ENCODE peak calls at places on chromosome 19, in eight cellular contexts. U is cardiac muscle cell; R is ovary; J is hepatocyte; V is A549; W is lower lobe of right lung; O is SJCRH30; D is CD8-positive, alpha-beta T cell. I is an unnamed sample. For H3K4me1, the result is how much of the 10 kb centered on the place peaks cover.

GRCh38 chr19:9842834-9843625 is 7.9 kb downstream of the PIN1 start:
- DNase-seq in J (no peak), O (no peak), D (no peak), U (no peak), R (peak), V (no peak), W (no peak), I (no peak)

GRCh38 chr19:12521996-12522395 is 29.3 kb downstream of the ZNF564 start:
- DNase-seq in U (no peak), R (no peak), W (no peak), V (no peak), D (no peak), J (no peak), O (no peak), I (no peak)

GRCh38 chr19:52214241-52214640 is 24.4 kb downstream of the PPP2R1A start:
- DNase-seq in O (no peak), D (no peak), V (no peak), W (no peak), R (no peak), U (no peak), J (no peak), I (peak)

GRCh38 chr19:32203161-32203560 is 142.2 kb upstream of the ZNF507 start:
- DNase-seq in W (no peak), V (no peak), D (no peak), R (no peak), U (no peak), O (no peak), J (no peak), I (no peak)

GRCh38 chr19:16319466-16319865 is 5.2 kb upstream of the KLF2 start:
- DNase-seq in R (no peak), O (peak), V (no peak), W (no peak), J (no peak), D (peak), U (peak), I (peak)

GRCh38 chr19:8423821-8424223 is 10.7 kb downstream of the MARCHF2 start:
- DNase-seq in W (peak), O (peak), R (peak), D (no peak), V (peak), U (peak), J (peak), I (peak)

GRCh38 chr19:19627716-19628498 is at the start of gene LPAR2:
- DNase-seq in V (peak), R (peak), W (peak), J (peak), D (peak), U (peak), O (no peak), I (no peak)

GRCh38 chr19:46859637-46860124 is 1.1 kb upstream of the ARHGAP35 start:
- DNase-seq in D (no peak), W (peak), O (peak), U (no peak), V (peak), J (peak), R (peak), I (no peak)

GRCh38 chr19:46493236-46494114 is 2.2 kb downstream of the PNMA8B start:
- DNase-seq in O (no peak), W (peak), U (peak), V (no peak), D (peak), R (peak), J (no peak), I (no peak)

GRCh38 chr19:7497292-7497691 is 8.5 kb upstream of the PEX11G start:
- DNase-seq in W (no peak), U (no peak), O (no peak), V (no peak), J (no peak), R (no peak), D (no peak), I (no peak)

GRCh38 chr19:41223431-41224234 is 4.6 kb downstream of the AXL start:
- DNase-seq in W (no peak), R (peak), D (no peak), V (peak), O (peak), J (peak), U (peak), I (peak)

GRCh38 chr19:10339380-10339960 is at the start of gene ICAM3:
- DNase-seq in J (no peak), W (peak), R (no peak), O (no peak), V (no peak), U (no peak), D (peak), I (no peak)

GRCh38 chr19:50555447-50556235 is 12.6 kb downstream of the LRRC4B start:
- DNase-seq in U (no peak), D (no peak), J (no peak), V (no peak), R (no peak), W (no peak), O (peak), I (no peak)

GRCh38 chr19:10230155-10230903 is 802 bp downstream of the S1PR2 start:
- DNase-seq in W (peak), J (peak), O (peak), R (peak), D (peak), U (peak), V (no peak), I (peak)

GRCh38 chr19:39953915-39954314 is 17.1 kb upstream of the PSMC4 start:
- DNase-seq in V (no peak), D (no peak), R (no peak), W (no peak), O (no peak), J (no peak), U (no peak), I (no peak)

GRCh38 chr19:17406887-17407196 is 1.4 kb upstream of the BST2 start:
- DNase-seq in R (no peak), V (no peak), W (no peak), U (no peak), J (no peak), O (no peak), D (no peak), I (no peak)

GRCh38 chr19:45254044-45254531 is 3.0 kb downstream of the MARK4 start:
- DNase-seq in O (no peak), U (no peak), D (no peak), J (no peak), W (no peak), R (no peak), V (no peak), I (no peak)

GRCh38 chr19:1206733-1207301 is 1.2 kb downstream of the STK11 start:
- DNase-seq in W (no peak), U (no peak), D (peak), J (peak), O (no peak), R (no peak), V (no peak), I (no peak)

GRCh38 chr19:45528149-45528743 is 21.0 kb downstream of the VASP start:
- DNase-seq in D (no peak), U (peak), O (no peak), J (peak), W (no peak), V (no peak), R (no peak), I (peak)

GRCh38 chr19:35209646-35210045 is 18.9 kb downstream of the FAM187B start:
- DNase-seq in W (no peak), D (no peak), U (no peak), V (no peak), J (no peak), O (no peak), R (no peak), I (no peak)

GRCh38 chr19:35206855-35207254 is 21.7 kb downstream of the FAM187B start:
- DNase-seq in J (no peak), O (no peak), R (no peak), U (no peak), W (no peak), V (no peak), D (no peak), I (no peak)

GRCh38 chr19:35206379-35206778 is 22.2 kb downstream of the FAM187B start:
- DNase-seq in U (no peak), D (peak), V (no peak), O (no peak), J (no peak), R (no peak), W (no peak), I (no peak)

GRCh38 chr19:35207391-35207871 is 21.1 kb downstream of the FAM187B start:
- DNase-seq in O (no peak), D (peak), J (no peak), V (no peak), W (no peak), U (no peak), R (no peak), I (no peak)

GRCh38 chr19:35208121-35208520 is 20.4 kb downstream of the FAM187B start:
- DNase-seq in W (no peak), U (no peak), R (no peak), D (no peak), O (no peak), V (no peak), J (no peak), I (no peak)
- H3K4me1 ChIP-seq in W (under half), U (under half), R (under half), D (half or more), O (under half), V (under half), J (under half), I (under half)

DNA sequence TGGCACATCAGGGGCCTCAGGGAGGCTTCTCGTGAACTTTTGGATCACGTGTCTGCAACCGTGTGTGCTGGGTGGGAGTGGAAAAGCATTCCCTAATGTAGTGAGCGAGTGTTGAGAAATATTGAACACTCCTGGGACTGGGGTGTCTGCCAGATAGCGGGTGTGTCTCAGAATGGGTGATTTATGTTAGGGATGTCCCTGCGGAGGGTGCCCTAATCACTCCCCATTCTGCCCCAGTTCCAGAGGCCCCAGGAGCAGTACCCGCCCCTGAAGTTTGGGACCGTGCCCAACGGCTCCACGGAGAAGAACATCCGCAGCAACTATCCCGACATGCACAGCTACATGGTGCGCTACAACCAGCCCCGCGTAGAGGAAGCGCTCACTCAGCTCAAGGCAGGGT is 24.2 kb upstream of the GRWD1 start:
- DNase-seq in O (no peak), V (no peak), W (no peak), D (no peak), R (peak), U (no peak), J (no peak), I (no peak)
- H3K4me1 ChIP-seq in O (under half), V (under half), W (under half), D (under half), R (under half), U (under half), J (under half), I (under half)

GRCh38 chr19:38682872-38683392 is 35.5 kb downstream of the ACTN4 start:
- DNase-seq in R (no peak), V (no peak), J (no peak), W (no peak), U (no peak), O (no peak), D (no peak), I (no peak)

GRCh38 chr19:38684078-38684861 is 36.8 kb downstream of the ACTN4 start:
- DNase-seq in J (peak), D (peak), W (peak), U (peak), R (peak), O (no peak), V (peak), I (peak)

GRCh38 chr19:38682195-38682867 is 34.9 kb downstream of the ACTN4 start:
- DNase-seq in O (no peak), R (no peak), W (no peak), D (no peak), J (no peak), V (no peak), U (no peak), I (no peak)

GRCh38 chr19:38684862-38685665 is 37.6 kb downstream of the ACTN4 start:
- DNase-seq in V (no peak), W (no peak), O (no peak), U (no peak), R (no peak), J (no peak), D (no peak), I (no peak)

DNA sequence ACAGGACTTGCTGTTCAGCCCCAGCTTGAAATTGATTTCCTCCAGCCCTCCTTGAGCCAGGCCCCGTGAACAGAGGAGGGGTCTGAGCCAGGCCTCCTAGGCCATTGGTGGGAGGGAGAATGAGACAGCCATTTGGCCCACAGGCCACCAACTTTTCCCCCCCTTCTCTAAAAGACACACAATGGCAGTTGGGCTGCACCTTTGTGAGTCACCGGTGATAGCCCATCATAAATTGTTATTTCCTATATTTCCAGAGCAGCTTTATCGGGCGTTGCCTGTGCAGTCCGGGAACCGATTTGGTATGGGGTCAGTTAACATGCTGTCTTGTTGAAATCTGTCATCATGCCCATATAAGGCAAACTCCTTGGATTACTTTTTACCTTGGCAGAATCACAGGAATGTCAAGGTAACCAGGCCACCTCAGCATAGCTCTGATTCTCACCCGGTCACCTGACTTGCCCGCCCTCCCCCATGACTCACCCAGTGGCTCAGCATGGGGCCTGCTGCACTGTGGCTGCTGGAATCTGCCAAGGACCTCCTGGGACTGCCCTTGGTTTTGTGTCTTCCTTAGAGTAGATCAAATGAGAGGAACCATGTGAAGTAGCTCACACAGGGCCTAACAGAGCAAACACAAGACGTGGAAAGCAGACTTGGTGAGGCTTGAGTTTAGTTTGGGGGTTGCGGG is 36.1 kb downstream of the ACTN4 start:
- DNase-seq in R (peak), V (peak), O (peak), W (peak), J (peak), U (peak), D (peak), I (peak)
- H3K4me1 ChIP-seq in R (under half), V (half or more), O (under half), W (half or more), J (half or more), U (under half), D (under half), I (half or more)

GRCh38 chr19:29965529-29965928 is 23.5 kb downstream of the URI1 start:
- DNase-seq in J (no peak), D (no peak), R (no peak), U (no peak), O (no peak), V (no peak), W (no peak), I (peak)
- H3K4me1 ChIP-seq in J (under half), D (half or more), R (under half), U (under half), O (under half), V (under half), W (under half), I (under half)

DNA sequence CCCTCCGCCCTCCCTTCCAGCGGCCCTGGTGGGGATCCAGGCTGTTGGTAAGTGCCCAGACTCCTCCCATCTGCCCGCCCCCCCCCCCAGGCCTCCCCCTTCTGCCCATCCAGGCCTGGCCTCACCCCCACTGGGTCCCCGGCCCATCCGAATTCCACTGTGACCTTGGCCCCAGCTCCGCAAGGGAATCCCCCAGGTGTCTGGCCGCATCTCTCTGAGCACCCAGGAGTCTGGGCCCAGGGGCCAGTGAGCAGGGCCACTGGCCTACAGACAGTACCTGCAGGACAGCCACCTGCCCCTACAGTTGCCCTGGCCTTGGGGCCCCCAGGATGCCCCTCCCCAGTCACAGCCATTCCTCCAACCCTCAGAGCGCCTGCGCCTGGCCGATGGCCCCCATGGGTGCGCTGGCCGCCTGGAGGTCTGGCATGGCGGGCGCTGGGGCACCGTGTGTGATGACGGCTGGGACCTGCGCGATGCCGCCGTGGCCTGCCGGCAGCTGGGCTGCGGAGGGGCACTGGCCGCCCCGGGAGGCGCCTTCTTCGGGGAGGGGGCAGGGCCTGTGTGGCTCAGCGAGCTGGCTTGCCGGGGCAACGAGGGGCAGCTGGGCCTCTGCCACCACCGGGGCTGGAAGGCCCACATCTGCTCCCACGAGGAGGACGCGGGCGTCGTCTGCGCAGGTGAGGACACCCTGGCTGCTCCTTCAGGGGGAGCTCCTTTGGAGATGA is 912 bp downstream of the SSC5D start:
- DNase-seq in R (peak), D (no peak), O (no peak), J (no peak), U (peak), W (no peak), V (no peak), I (peak)
- H3K4me1 ChIP-seq in R (under half), D (under half), O (under half), J (under half), U (under half), W (under half), V (half or more), I (under half)

GRCh38 chr19:38702278-38702677 is 42.0 kb downstream of the CAPN12 start:
- DNase-seq in O (peak), D (no peak), V (no peak), U (no peak), W (no peak), R (no peak), J (no peak), I (no peak)

GRCh38 chr19:38703509-38703908 is 40.8 kb downstream of the CAPN12 start:
- DNase-seq in U (no peak), O (no peak), W (no peak), R (no peak), J (no peak), V (no peak), D (no peak), I (no peak)

GRCh38 chr19:38706792-38707511 is 37.3 kb downstream of the CAPN12 start:
- DNase-seq in V (no peak), W (no peak), O (peak), J (no peak), U (no peak), D (no peak), R (no peak), I (no peak)

GRCh38 chr19:38705197-38706019 is 38.9 kb downstream of the CAPN12 start:
- DNase-seq in J (no peak), W (no peak), V (no peak), U (no peak), O (no peak), R (no peak), D (no peak), I (no peak)

GRCh38 chr19:38704488-38705026 is 39.7 kb downstream of the CAPN12 start:
- DNase-seq in D (no peak), J (no peak), V (no peak), O (no peak), U (no peak), W (no peak), R (no peak), I (no peak)
- H3K4me1 ChIP-seq in D (under half), J (under half), V (half or more), O (under half), U (under half), W (half or more), R (under half), I (under half)

GRCh38 chr19:3459322-3459881 is 20.9 kb downstream of the SMIM24 start:
- DNase-seq in W (peak), V (peak), D (no peak), O (no peak), J (peak), R (peak), U (peak), I (peak)
- H3K4me1 ChIP-seq in W (under half), V (half or more), D (under half), O (under half), J (under half), R (under half), U (under half), I (under half)

DNA sequence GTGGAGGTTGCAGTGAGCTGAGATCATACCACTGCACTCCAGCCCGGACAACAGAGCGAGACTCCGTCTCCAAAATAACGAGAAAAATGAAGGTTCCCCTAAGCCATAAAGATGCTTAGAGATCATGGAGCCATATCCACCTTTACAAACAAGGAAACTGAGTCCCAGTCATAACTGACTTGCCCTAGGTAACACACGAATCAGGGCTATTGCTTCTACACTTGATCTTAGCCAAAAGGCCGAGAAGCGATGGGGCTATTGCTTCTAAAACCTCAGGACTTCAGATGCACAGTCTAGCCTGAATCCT is 3.2 kb downstream of the DBP start:
- DNase-seq in U (no peak), O (no peak), W (no peak), J (no peak), V (no peak), R (no peak), D (no peak), I (no peak)
- H3K4me1 ChIP-seq in U (under half), O (under half), W (half or more), J (under half), V (half or more), R (under half), D (under half), I (under half)

GRCh38 chr19:5207806-5208205 is 132.8 kb downstream of the PTPRS start:
- DNase-seq in U (no peak), R (no peak), W (no peak), D (no peak), V (no peak), O (no peak), J (peak), I (no peak)
- H3K4me1 ChIP-seq in U (under half), R (under half), W (under half), D (under half), V (under half), O (under half), J (under half), I (under half)

I was measured in fibroblast of lung.